ENCODE peak calls at places on chromosomes 4 and X, in six cellular contexts. Q, G, T, V, R and P are unnamed samples.

GRCh38 chr4:129468624-129469023 is 372.7 kb downstream of the C4orf33 start:
- DNase-seq in Q (no peak), G (no peak), T (no peak), V (no peak), R (no peak), P (no peak)

GRCh38 chr4:141352775-141353544 is 132.3 kb downstream of the ZNF330 start:
- DNase-seq in Q (no peak), G (no peak), T (peak), V (no peak), R (no peak), P (no peak)

GRCh38 chr4:161350946-161351345 is 812.9 kb downstream of the FSTL5 start:
- DNase-seq in Q (no peak), G (no peak), T (no peak), V (no peak), R (no peak), P (no peak)

GRCh38 chr4:158209825-158210807 is at the start of gene TMEM144:
- DNase-seq in Q (peak), G (no peak), T (peak), V (peak), R (peak), P (peak)

GRCh38 chr4:26410385-26411293 is 79.6 kb downstream of the CCKAR start:
- DNase-seq in Q (peak), G (no peak), T (peak), V (peak), R (no peak), P (no peak)

GRCh38 chr4:125728568-125728967 is 413.8 kb downstream of the FAT4 start:
- DNase-seq in Q (no peak), G (no peak), T (peak), V (no peak), R (no peak), P (no peak)

GRCh38 chr4:125445525-125445924 is 130.8 kb downstream of the FAT4 start:
- DNase-seq in Q (no peak), G (no peak), T (no peak), V (no peak), R (no peak), P (no peak)

GRCh38 chr4:174218127-174218790 is 65.2 kb downstream of the FBXO8 start:
- DNase-seq in Q (no peak), G (no peak), T (no peak), V (peak), R (no peak), P (no peak)

GRCh38 chr4:86451560-86452322 is 91.9 kb upstream of the MAPK10 start:
- DNase-seq in Q (no peak), G (no peak), T (no peak), V (no peak), R (no peak), P (no peak)

GRCh38 chr4:42152507-42153504 is at the start of gene BEND4:
- DNase-seq in Q (no peak), G (no peak), T (no peak), V (no peak), R (no peak), P (peak)

GRCh38 chr4:138263438-138263837 is 21.3 kb upstream of the SLC7A11 start:
- DNase-seq in Q (no peak), G (no peak), T (no peak), V (no peak), R (no peak), P (no peak)

GRCh38 chr4:2372488-2373030 is 45.9 kb downstream of the ZFYVE28 start:
- DNase-seq in Q (no peak), G (no peak), T (no peak), V (no peak), R (no peak), P (no peak)

GRCh38 chrX:1593286-1594271 is 2.2 kb downstream of the AKAP17A start:
- DNase-seq in Q (no peak), G (no peak), T (no peak), V (no peak), R (no peak), P (no peak)

GRCh38 chr4:83212041-83212851 is 72.4 kb downstream of the COQ2 start:
- DNase-seq in Q (no peak), G (peak), T (no peak), V (no peak), R (no peak), P (no peak)

GRCh38 chrX:14673764-14674163 is 144.4 kb downstream of the GLRA2 start:
- DNase-seq in Q (no peak), G (no peak), T (peak), V (peak), R (no peak), P (no peak)

GRCh38 chr4:98661356-98662054 is 3.1 kb upstream of the TSPAN5 start:
- DNase-seq in Q (no peak), G (no peak), T (no peak), V (no peak), R (no peak), P (no peak)

GRCh38 chr4:115159141-115159540 is 45.7 kb upstream of the NDST4 start:
- DNase-seq in Q (no peak), G (no peak), T (no peak), V (no peak), R (no peak), P (no peak)

GRCh38 chrX:69277961-69278795 is 112.9 kb upstream of the PJA1 start:
- DNase-seq in Q (peak), G (no peak), T (no peak), V (no peak), R (no peak), P (peak)

GRCh38 chr4:5888706-5889696 is 3.9 kb downstream of the CRMP1 start:
- DNase-seq in Q (no peak), G (no peak), T (no peak), V (no peak), R (no peak), P (no peak)

GRCh38 chr4:5890063-5890727 is 2.7 kb downstream of the CRMP1 start:
- DNase-seq in Q (peak), G (no peak), T (no peak), V (peak), R (no peak), P (peak)

GRCh38 chr4:5887011-5887360 is 5.9 kb downstream of the CRMP1 start:
- DNase-seq in Q (no peak), G (no peak), T (no peak), V (no peak), R (no peak), P (no peak)

GRCh38 chr4:5887361-5888221 is 5.3 kb downstream of the CRMP1 start:
- DNase-seq in Q (no peak), G (no peak), T (no peak), V (peak), R (no peak), P (no peak)

DNA sequence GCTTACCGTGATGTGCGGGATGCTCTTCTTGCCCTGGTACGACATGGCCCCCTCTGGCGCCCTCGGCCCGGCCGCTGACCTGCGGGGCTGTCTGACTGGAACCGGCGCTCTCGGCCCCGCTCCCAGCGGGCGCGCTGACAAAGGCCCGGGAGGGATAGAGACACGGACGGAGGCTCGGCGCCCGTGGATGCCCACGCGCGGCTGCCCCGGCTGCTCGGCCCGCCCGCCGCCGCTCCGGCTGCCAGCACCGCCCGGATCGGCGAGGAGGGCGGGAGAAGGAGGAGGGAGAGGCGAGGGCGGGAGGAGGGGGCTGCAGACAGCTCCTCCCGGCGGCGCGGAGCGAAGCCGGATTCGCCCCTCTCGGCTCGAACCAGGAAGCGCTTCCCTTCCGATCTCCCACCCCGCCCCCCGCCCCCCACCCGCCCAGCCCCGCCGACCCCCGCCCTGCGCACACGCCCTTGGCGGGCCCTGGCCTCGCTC is 4.6 kb downstream of the CRMP1 start:
- DNase-seq in Q (peak), G (no peak), T (no peak), V (peak), R (no peak), P (no peak)
- TF ChIP-seq CTCF in Q (no peak), G (no peak), T (no peak), V (no peak), R (no peak), P (no peak)

DNA sequence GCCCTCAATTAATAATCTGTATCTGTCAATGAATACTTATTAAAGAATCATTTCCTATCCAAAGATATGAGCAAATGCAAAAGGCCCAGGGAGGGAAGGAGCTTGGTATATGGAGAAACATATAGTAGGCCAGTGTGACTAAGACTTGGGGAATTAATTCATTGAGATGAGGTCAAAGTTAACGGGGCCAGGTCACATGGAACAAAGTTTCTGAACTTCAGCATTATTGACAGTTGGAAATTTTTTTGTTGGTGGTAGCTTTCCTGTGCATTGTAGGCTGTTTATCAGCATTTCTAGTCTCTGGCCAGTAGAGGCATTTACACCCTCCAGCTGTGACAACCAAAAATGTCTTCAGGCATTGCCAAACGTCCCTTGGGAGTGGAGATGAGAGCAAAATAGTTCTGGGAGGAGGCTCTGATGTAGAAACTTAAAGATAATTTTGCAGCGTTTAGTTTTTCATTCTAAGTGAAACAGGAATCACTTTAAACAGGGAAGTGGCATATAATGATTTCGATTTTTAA is 202.0 kb downstream of the SLC4A4 start:
- DNase-seq in Q (no peak), G (no peak), T (no peak), V (no peak), R (no peak), P (no peak)
- TF ChIP-seq CTCF in Q (peak), G (no peak), T (no peak), V (no peak), R (no peak), P (no peak)

DNA sequence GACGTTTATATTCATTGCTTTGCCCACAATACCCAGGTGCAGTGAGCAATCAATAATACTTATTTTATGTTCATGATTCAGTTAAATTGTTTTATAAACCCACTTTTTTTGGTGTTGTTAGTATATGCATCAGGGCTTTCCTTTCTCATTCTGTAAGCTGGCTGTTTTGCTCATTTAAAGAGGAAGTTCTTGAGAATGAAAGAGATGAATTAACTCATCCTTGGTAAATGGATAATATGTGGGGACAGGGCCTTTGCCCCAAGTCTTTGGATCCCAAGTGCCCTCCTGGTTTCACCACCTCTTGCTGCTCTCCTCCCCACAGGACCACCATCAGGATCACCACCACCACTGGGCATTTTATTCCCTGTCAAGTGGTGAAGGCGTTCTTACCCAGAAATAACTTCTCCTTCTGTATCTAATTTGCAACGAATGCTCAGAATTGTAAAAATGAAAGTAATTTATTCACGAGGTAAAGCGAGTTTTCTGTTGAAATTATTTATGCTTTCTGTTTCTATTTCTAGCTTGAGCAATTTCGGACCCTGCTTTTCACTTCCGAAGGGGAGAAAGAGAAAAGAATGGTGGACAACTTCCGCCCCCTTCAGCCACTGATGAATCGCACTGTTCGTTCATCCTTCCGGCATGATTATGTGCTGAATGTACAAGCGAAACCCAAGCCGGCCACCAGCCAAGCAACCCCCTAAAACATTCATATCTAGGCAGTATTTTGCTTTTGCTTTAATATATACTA is 8.1 kb upstream of the ZRSR2 start:
- DNase-seq in Q (no peak), G (no peak), T (no peak), V (no peak), R (no peak), P (no peak)
- TF ChIP-seq CTCF in Q (no peak), G (no peak), T (peak), V (no peak), R (no peak), P (no peak)

GRCh38 chrX:153657161-153657560 is 10.2 kb downstream of the DUSP9 start:
- DNase-seq in Q (no peak), G (no peak), T (no peak), V (no peak), R (no peak), P (no peak)

GRCh38 chrX:153667281-153667831 is 6.3 kb downstream of the PNCK start:
- DNase-seq in Q (no peak), G (no peak), T (no peak), V (no peak), R (no peak), P (no peak)

GRCh38 chrX:153665726-153666306 is 7.8 kb downstream of the PNCK start:
- DNase-seq in Q (no peak), G (no peak), T (no peak), V (no peak), R (no peak), P (no peak)

GRCh38 chrX:153659268-153659667 is 12.3 kb downstream of the DUSP9 start:
- DNase-seq in Q (no peak), G (no peak), T (no peak), V (no peak), R (no peak), P (no peak)

DNA sequence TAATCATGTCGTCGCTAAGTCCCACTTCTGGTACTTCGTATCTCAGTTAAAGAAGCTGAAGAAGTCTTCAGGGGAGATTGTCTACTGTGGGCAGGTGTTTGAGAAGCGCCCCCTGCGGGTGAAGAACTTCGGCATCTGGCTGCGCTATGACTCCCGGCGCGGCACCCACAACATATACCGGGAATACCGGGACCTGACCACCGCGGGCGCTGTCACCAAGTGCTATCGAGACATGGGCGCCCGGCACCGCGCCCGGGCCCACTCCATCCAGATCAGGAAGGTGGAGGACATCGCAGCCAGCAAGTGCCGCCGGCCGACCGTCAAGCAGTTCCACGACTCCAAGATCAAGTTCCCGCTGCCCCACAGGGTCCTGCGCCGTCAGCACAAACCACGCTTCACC is 11.3 kb downstream of the PNCK start:
- DNase-seq in Q (peak), G (peak), T (no peak), V (peak), R (no peak), P (peak)
- TF ChIP-seq CTCF in Q (peak), G (peak), T (peak), V (peak), R (no peak), P (peak)

GRCh38 chr4:133324491-133324890 is 175.4 kb downstream of the PCDH10 start:
- DNase-seq in Q (no peak), G (no peak), T (no peak), V (no peak), R (no peak), P (no peak)

GRCh38 chr4:133323670-133324069 is 174.6 kb downstream of the PCDH10 start:
- DNase-seq in Q (no peak), G (no peak), T (no peak), V (no peak), R (no peak), P (no peak)

GRCh38 chr4:133316874-133317273 is 167.8 kb downstream of the PCDH10 start:
- DNase-seq in Q (no peak), G (no peak), T (no peak), V (no peak), R (no peak), P (no peak)

DNA sequence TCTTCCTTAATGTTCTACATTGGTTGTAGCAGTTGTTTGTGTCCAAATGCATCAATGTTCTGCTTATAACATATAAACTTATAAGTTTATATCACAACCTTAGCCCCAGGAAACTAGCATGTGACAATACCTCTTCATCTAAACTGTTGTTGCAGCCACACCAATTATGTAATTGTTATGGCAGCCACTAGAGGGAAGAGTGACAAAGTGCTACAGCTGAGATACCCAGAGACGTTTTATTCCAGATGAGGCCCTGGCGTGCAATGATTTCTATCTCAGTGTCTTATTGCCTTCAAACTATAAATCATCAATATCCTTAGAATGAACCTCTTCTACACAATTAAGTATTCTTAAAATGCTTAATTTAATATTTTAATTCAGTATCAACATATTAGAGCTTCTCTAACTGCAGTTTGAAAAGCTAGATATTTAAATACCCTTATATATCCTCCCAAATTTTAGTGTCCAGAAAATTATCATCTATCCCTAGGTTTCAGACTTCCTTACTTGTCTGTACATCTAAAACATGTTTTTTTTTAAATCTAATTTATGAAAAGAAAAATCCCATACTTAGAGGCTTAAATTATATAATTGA is 171.6 kb downstream of the PCDH10 start:
- DNase-seq in Q (peak), G (no peak), T (no peak), V (peak), R (no peak), P (no peak)
- TF ChIP-seq CTCF in Q (peak), G (no peak), T (peak), V (peak), R (no peak), P (peak)

DNA sequence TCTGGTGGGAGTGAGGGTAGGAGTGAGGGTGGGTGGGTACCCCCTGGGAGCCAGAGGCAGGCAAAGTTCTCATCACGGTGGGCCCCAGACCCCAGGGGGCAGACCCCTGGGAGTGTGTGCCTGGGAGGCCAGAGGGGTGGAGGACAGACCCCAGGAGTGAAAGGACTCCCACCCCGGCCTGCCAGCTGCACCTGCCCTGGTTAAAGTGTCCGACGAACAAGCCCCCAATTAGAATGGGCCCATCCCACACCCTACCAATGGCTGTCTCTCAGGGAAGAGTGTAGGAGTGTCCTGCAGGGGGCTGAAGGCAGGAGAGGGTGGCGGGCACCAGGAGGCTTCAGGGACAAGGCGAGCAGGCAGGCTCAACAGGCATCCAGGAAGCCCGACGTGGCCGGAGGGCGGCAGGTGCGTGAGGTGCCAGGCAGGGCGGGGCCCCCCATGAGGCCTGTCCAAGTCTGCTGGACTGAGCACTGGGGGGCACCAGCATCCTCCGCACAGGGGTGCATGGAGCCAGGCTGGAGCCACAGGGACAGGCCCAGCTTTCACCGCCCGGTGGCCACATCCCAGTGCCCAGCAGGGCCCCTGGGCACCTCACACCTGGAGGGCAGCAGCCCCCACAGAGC is 8.7 kb downstream of the PDE6B start:
- DNase-seq in Q (no peak), G (no peak), T (no peak), V (no peak), R (no peak), P (no peak)
- TF ChIP-seq CTCF in Q (no peak), G (no peak), T (no peak), V (no peak), R (no peak), P (no peak)

GRCh38 chr4:164725066-164725465 is 28.9 kb upstream of the SMIM31 start:
- DNase-seq in Q (no peak), G (no peak), T (no peak), V (no peak), R (no peak), P (no peak)
- TF ChIP-seq CTCF in Q (no peak), G (no peak), T (no peak), V (no peak), R (no peak), P (no peak)

DNA sequence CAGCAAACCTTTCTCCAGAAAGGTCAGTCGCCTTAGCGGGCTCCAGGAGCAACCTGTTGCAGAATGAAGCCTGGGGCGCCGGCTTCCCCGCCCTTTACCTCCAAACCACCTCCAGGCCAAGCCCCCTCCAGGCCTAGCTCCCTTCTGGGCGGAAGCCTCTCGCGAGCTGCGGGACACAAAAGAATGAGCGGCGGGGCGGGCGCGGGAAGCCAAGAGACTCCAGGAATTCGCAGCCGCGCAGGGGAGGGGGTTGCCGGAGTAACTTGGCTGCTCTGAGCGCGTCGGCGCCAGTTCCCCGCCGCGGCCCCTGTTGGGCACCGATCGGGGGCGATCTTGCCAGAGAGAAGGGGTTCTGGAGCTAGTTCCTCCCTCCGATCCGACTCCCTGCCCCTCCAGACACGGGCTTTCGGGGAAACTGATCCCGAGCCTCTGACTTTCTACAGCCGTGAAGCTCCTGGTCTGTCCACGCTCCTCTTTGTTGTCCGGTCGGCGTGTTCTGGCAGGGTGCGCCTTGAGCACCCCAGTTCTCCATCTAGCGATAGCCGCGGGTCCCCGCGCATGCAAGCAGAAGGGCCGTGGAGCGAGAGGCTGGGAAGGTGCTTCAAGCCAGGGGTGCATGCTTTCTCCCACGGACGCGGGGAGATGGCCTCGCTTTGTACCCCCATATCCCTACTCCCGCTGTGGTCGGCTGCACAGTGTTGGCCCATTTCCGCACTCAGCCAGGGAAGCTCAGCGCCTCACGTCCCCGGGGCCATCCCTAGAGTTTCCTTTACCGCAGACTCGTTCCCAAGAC is 1.2 kb downstream of the PROM1 start:
- DNase-seq in Q (peak), G (no peak), T (no peak), V (peak), R (no peak), P (peak)
- TF ChIP-seq CTCF in Q (no peak), G (no peak), T (no peak), V (no peak), R (no peak), P (no peak)

GRCh38 chr4:8855781-8856245 is 15.8 kb downstream of the HMX1 start:
- DNase-seq in Q (peak), G (no peak), T (no peak), V (peak), R (no peak), P (no peak)
- TF ChIP-seq CTCF in Q (no peak), G (no peak), T (no peak), V (peak), R (no peak), P (peak)